ENCODE peak calls at places on chromosomes 12 and 14, in nine cellular contexts. G is fibroblast of lung; V is BJ; W is stimulated activated naive CD4-positive, alpha-beta T cell; C is cardiac fibroblast; T is activated T-helper 1 cell treated with Interleukin-2 at 50 U/mL for 16 hours; O is esophagus squamous epithelium; X is ecto neural progenitor cell; H is NCI-H146. K is an unnamed sample.

GRCh38 chr12:96143392-96143791 is 50.8 kb upstream of the ELK3 start:
- DNase-seq in X (no peak), O (no peak), H (no peak), C (no peak), V (no peak), T (no peak), G (no peak), W (peak; percentile 6), K (no peak)

GRCh38 chr14:36580856-36581831 is 1.3 kb downstream of the NKX2-8 start:
- DNase-seq in C (peak; percentile 45), W (no peak), X (peak; percentile 78), T (no peak), V (no peak), G (peak; percentile 15), O (no peak), H (peak; percentile 28), K (peak; percentile 54)

GRCh38 chr12:57766464-57767311 is at the start of gene CYP27B1:
- DNase-seq in X (peak; percentile 79), H (peak; percentile 10), G (peak; percentile 33), C (peak; percentile 63), V (no peak), T (no peak), O (no peak), W (no peak), K (no peak)

GRCh38 chr12:30016656-30017055 is 232.9 kb upstream of the TMTC1 start:
- DNase-seq in C (no peak), W (no peak), G (no peak), V (no peak), X (no peak), H (no peak), O (no peak), T (no peak), K (no peak)

GRCh38 chr14:94390372-94391086 is 2.1 kb upstream of the SERPINA1 start:
- DNase-seq in W (no peak), C (no peak), G (no peak), H (no peak), T (no peak), O (no peak), V (no peak), X (peak; percentile 46), K (peak; percentile 60)

GRCh38 chr12:8508912-8509841 is 4.1 kb upstream of the CLEC4D start:
- DNase-seq in G (no peak), C (no peak), T (no peak), H (no peak), W (no peak), X (no peak), V (no peak), O (no peak), K (no peak)

GRCh38 chr12:53115891-53116675 is 12.8 kb downstream of the SOAT2 start:
- DNase-seq in T (no peak), G (no peak), X (no peak), V (no peak), H (no peak), C (no peak), O (no peak), W (no peak), K (no peak)

GRCh38 chr12:113134521-113134951 is 1.0 kb downstream of the RASAL1 start:
- DNase-seq in W (no peak), V (no peak), T (no peak), G (no peak), O (no peak), C (no peak), X (no peak), H (peak; percentile 33), K (no peak)

GRCh38 chr14:68335312-68335711 is 457.6 kb downstream of the ZFP36L1 start:
- DNase-seq in W (no peak), H (no peak), T (no peak), O (no peak), G (no peak), V (no peak), X (no peak), C (no peak), K (no peak)

GRCh38 chr14:38721822-38722431 is 381.1 kb downstream of the SEC23A start:
- DNase-seq in W (no peak), X (peak; percentile 64), O (no peak), V (no peak), C (peak; percentile 68), T (no peak), G (peak; percentile 56), H (peak; percentile 43), K (peak; percentile 4)

GRCh38 chr12:57430117-57430930 is 519 bp downstream of the R3HDM2 start:
- DNase-seq in O (no peak), X (peak; percentile 85), C (peak; percentile 47), V (no peak), W (peak; percentile 67), G (peak; percentile 44), T (no peak), H (peak; percentile 86), K (peak; percentile 75)

GRCh38 chr14:102078840-102079699 is 7.8 kb downstream of the HSP90AA1 start:
- DNase-seq in X (no peak), C (no peak), V (no peak), T (no peak), G (no peak), O (no peak), W (no peak), H (no peak), K (no peak)